ENCODE peak calls at places on chromosomes 1 and 21, in four cellular contexts. V is SK-N-SH, A is GM12878, J is HCT116. D is an unnamed sample.

GRCh38 chr1:228341450-228341813 is 65.2 kb downstream of the TRIM11 start:
- DNase-seq in A (no peak), J (no peak), V (no peak), D (no peak)

GRCh38 chr1:151661728-151662127 is 49.9 kb downstream of the SNX27 start:
- DNase-seq in J (no peak), A (no peak), V (no peak), D (no peak)

GRCh38 chr1:223022641-223023473 is 120.2 kb downstream of the TLR5 start:
- DNase-seq in A (no peak), J (no peak), V (peak; percentile 60), D (no peak)

GRCh38 chr1:245645406-245645805 is 490.6 kb downstream of the KIF26B start:
- DNase-seq in J (no peak), A (peak; percentile 26), V (no peak), D (no peak)

GRCh38 chr1:224615861-224616760 is at the start of gene CNIH3:
- DNase-seq in V (peak; percentile 68), A (no peak), J (no peak), D (no peak)

GRCh38 chr1:14039894-14040430 is 340.0 kb downstream of the PRDM2 start:
- DNase-seq in A (peak; percentile 16), V (no peak), J (no peak), D (no peak)

GRCh38 chr1:17875171-17875881 is 120.2 kb downstream of the ACTL8 start:
- DNase-seq in J (no peak), V (no peak), A (no peak), D (no peak)

GRCh38 chr21:42429856-42430255 is 26.2 kb downstream of the UBASH3A start:
- DNase-seq in A (no peak), V (no peak), J (no peak), D (no peak)

GRCh38 chr1:116807871-116808450 is 53.7 kb downstream of the CD2 start:
- DNase-seq in V (no peak), J (no peak), A (no peak), D (no peak)

GRCh38 chr1:109444376-109444775 is 18.1 kb upstream of the PSMA5 start:
- DNase-seq in J (no peak), V (no peak), A (no peak), D (no peak)

GRCh38 chr1:84436907-84437667 is 38.8 kb downstream of the DNASE2B start:
- DNase-seq in V (no peak), J (no peak), A (no peak), D (no peak)

GRCh38 chr1:28526886-28527285 is 21.0 kb downstream of the RCC1 start:
- DNase-seq in J (peak; percentile 87), A (no peak), V (no peak), D (no peak)

GRCh38 chr1:2937805-2938204 is 83.5 kb upstream of the ACTRT2 start:
- DNase-seq in J (no peak), A (no peak), V (no peak), D (no peak)

GRCh38 chr1:118075116-118075515 is 109.9 kb downstream of the SPAG17 start:
- DNase-seq in J (no peak), V (no peak), A (no peak), D (no peak)

GRCh38 chr1:201552941-201553341 is 14.0 kb downstream of the NAV1 start:
- DNase-seq in J (no peak), A (no peak), V (peak; percentile 46), D (no peak)

GRCh38 chr1:157580179-157580827 is 17.6 kb downstream of the FCRL4 start:
- DNase-seq in J (peak; percentile 71), A (peak; percentile 53), V (peak; percentile 21), D (peak; percentile 55)

GRCh38 chr1:216005916-216006315 is 417.3 kb downstream of the USH2A start:
- DNase-seq in J (no peak), A (peak; percentile 53), V (no peak), D (no peak)

GRCh38 chr1:22582670-22583635 is 19.7 kb downstream of the EPHA8 start:
- DNase-seq in V (peak; percentile 93), A (no peak), J (no peak), D (no peak)

GRCh38 chr1:237591353-237591752 is 299.4 kb downstream of the ZP4 start:
- DNase-seq in V (no peak), A (no peak), J (no peak), D (no peak)

GRCh38 chr1:34906756-34907155 is 22.7 kb downstream of the DLGAP3 start:
- DNase-seq in V (no peak), A (no peak), J (no peak), D (no peak)

GRCh38 chr1:34906225-34906624 is 23.2 kb downstream of the DLGAP3 start:
- DNase-seq in J (no peak), V (no peak), A (no peak), D (no peak)

GRCh38 chr1:34905098-34905459 is 24.4 kb downstream of the DLGAP3 start:
- DNase-seq in A (no peak), V (no peak), J (no peak), D (no peak)

GRCh38 chr1:34908369-34908768 is 21.1 kb downstream of the DLGAP3 start:
- DNase-seq in V (no peak), A (no peak), J (no peak), D (no peak)

DNA sequence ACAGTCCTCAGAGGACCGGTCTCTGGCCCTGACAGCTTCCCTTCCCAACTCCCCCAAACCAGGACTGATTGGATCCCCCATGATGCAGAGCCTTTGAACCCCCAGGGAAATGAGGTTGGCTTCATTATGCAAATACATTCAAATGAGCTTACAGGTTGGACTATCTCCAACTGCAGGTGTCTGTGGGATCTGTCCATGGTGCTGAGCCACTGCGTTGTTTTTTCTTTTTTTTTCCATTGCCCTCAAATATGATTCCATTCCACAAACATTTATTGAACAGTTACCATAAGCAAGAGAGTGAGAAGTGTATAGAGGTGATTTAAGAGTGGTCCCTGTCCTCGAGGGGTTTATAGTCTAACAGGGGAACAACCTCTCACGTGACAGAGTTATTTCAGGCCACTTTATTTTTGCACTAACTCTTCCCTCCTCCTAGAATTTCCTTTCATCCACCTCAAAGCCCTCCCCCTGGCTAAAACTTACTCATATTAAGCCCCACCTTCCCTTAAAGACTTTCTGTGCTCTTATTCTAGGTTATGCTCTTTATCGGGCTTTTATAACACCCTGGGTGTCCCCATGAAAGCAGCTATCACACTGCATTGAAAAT is 21.9 kb downstream of the DLGAP3 start:
- DNase-seq in V (no peak), J (no peak), A (no peak), D (no peak)
- TF ChIP-seq REST in V (peak; percentile 95), J (peak; percentile 86), A (peak; percentile 91), D (peak; percentile 91)

GRCh38 chr1:1141911-1142250 is 26.0 kb upstream of the C1orf159 start:
- DNase-seq in A (no peak), J (no peak), V (no peak), D (no peak)
- TF ChIP-seq SIN3A in A (no peak), J (no peak), V (no peak), D (no peak)

DNA sequence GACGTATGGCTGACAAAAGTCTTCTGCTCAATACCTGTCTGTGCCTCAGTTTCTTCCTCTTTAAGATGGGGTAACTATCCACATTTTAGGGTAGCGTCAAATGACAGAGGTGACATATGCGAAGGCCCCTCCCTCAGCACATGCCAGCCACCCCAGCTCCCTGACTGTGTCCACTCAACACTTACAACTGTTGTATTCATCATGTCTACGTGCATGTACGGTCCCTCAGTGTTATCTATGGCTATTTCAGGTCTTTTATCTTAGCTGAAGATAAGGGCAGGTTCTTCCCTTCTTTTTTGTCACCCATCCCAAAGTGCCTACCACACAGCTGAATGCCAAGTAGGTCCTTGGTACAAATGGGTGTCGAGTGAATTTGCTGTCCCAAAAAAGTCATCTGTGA is 8.3 kb upstream of the C1orf198 start:
- DNase-seq in A (no peak), J (no peak), V (no peak), D (no peak)
- H3K27me3 ChIP-seq in A (peaks cover 3% of the 10 kb centered on the region), J (peaks cover 5% of the 10 kb centered on the region), V (no peaks in the 10 kb centered on the region), D (peaks cover 5% of the 10 kb centered on the region)

DNA sequence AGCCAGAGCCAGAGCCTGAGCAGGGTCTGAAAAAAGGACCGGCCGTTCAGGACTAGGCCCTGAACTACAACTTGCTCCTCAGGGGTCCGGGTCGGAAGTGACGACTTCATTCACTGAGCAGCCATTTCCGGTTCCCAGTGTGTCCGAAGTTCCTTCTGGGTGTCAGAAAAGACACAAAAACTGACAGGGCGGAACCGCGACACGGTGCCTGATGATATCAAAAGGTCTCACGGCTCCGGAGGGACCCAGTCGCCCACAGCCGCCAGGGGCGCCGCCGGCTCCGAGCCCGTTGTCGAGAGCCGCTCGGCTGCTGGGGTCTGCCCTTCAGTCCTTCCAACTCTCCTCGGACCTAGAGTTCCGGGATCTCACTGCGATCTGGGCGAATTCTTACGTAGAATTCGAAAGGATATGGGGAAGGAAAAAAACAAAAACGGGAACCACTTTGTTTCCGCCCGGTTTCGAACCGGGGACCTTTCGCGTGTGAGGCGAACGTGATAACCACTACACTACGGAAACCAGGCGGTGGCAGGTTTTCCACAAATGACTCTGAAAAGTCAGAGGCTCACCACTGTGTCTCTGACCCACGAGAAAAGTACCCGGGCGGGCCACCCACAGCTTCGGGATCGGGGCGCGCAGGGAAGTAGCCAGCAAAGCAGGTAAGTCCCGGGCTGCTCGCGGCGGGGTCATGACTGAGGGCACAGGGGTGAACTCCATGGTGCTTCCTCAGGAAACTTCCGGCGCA is 31.8 kb upstream of the CFAP126 start:
- DNase-seq in V (peak; percentile 86), A (peak; percentile 80), J (peak; percentile 88), D (peak; percentile 91)
- TF ChIP-seq REST in V (no peak), A (no peak), J (no peak), D (no peak)

DNA sequence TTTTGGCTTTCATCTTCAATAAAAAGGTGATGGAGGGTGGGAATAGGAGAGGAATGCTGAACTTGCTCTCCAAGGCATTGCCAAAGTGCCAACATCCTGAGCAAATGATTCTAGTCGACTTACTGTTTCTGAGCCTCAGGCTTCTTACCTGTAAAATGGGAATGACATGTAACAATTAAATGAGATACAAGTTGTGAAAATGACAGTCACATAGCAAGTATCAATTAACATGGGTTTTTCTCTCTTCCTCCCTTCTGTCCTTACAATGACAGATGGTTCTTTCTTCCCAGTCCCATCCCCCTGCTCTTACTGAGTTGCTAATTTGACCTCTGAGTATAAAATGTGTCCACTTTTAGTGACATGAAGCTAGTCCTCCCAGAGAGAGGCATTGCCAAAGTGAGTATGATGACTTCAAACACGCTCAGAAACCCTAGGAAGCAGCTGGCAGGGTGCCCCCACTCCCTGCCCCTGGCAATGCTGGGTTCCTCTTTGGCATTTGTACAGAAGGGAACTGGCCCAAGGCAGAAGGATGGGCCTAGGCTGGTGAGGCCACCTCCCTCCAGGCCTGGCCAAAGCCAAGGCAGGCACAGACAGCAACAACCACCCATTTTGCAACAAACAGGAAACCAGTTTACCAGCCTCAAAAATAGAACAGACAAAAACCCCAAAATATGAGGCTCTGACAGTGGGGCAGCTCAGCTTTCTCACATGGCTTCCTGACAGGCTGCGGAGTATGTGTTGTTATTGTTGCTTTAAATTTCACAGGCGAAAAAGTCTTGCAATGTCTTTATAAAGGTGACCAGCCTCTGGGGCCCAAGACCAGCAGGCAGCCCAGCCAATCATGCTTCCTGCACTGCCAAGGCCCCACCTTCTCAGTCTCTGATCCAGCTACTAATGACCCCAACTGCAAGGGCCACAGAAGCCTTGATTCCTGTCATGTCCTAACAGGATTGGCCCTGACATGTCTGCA is 115.9 kb downstream of the HIVEP3 start:
- DNase-seq in A (peak; percentile 85), J (no peak), V (no peak), D (no peak)
- TF ChIP-seq SIN3A in A (peak; percentile 55), J (no peak), V (no peak), D (no peak)

D was measured in Panc1.